ENCODE peak calls at places on chromosomes 16 and 17, in ten cellular contexts. A is H9; W is GM23338; X is IMR-90; T is CD4-positive, alpha-beta T cell; N is prostate gland; K is colonic mucosa; H is CD8-positive, alpha-beta T cell; Y is dorsolateral prefrontal cortex; J is PC-3. Q is an unnamed sample.

GRCh38 chr16:7315813-7316212 is 16.8 kb upstream of the RBFOX1 start:
- DNase-seq in K (no peak), A (no peak), W (no peak), X (no peak), H (no peak), N (no peak), Y (no peak), T (no peak), J (no peak), Q (no peak)

GRCh38 chr17:59165933-59166342 is 10.4 kb downstream of the PRR11 start:
- DNase-seq in W (peak; percentile 89), K (no peak), J (peak; percentile 77), X (peak; percentile 60), Y (no peak), T (peak; percentile 17), N (no peak), A (peak; percentile 69), H (peak; percentile 33), Q (peak; percentile 71)

GRCh38 chr17:14737984-14738651 is 437.2 kb downstream of the HS3ST3B1 start:
- DNase-seq in J (peak; percentile 99), T (no peak), W (peak; percentile 49), K (no peak), A (peak; percentile 44), N (peak; percentile 78), Y (no peak), X (peak; percentile 99), H (no peak), Q (peak; percentile 60)

GRCh38 chr17:79092567-79092966 is 17.9 kb downstream of the ENGASE start:
- DNase-seq in Y (no peak), H (no peak), J (no peak), X (no peak), N (no peak), K (no peak), A (no peak), T (no peak), W (no peak), Q (no peak)

GRCh38 chr16:81716478-81717210 is 62.4 kb upstream of the PLCG2 start:
- DNase-seq in T (no peak), H (no peak), W (no peak), A (no peak), Y (no peak), J (no peak), X (no peak), N (no peak), K (no peak), Q (no peak)

GRCh38 chr17:37358098-37358829 is 17.5 kb upstream of the C17orf78 start:
- DNase-seq in K (peak; percentile 67), X (peak; percentile 44), N (peak; percentile 68), H (peak; percentile 20), Y (peak; percentile 68), W (peak; percentile 94), A (peak; percentile 93), T (no peak), J (peak; percentile 42), Q (peak; percentile 88)

GRCh38 chr16:16131204-16131603 is 92.1 kb downstream of the ABCC6 start:
- DNase-seq in J (no peak), K (no peak), A (no peak), W (no peak), X (no peak), T (no peak), H (no peak), N (no peak), Y (no peak), Q (no peak)

GRCh38 chr16:16027728-16028310 is 78.4 kb downstream of the ABCC1 start:
- DNase-seq in J (no peak), W (no peak), A (no peak), N (no peak), K (no peak), H (no peak), X (no peak), Y (no peak), T (no peak), Q (no peak)

GRCh38 chr17:65558683-65559311 is 2.7 kb downstream of the AXIN2 start:
- DNase-seq in A (no peak), T (no peak), J (no peak), Y (no peak), W (peak; percentile 59), N (no peak), K (peak; percentile 38), H (no peak), X (no peak), Q (peak; percentile 77)

GRCh38 chr16:4495766-4496165 is 19.6 kb downstream of the HMOX2 start:
- DNase-seq in W (no peak), H (no peak), T (no peak), Y (no peak), A (no peak), X (no peak), N (no peak), J (peak; percentile 33), K (no peak), Q (no peak)

GRCh38 chr17:70242781-70243437 is 73.6 kb downstream of the KCNJ2 start:
- DNase-seq in W (no peak), N (no peak), X (no peak), J (no peak), A (no peak), K (no peak), Y (no peak), H (no peak), T (no peak), Q (no peak)

GRCh38 chr17:82528484-82529265 is 9.1 kb downstream of the FOXK2 start:
- DNase-seq in X (peak; percentile 24), Y (peak; percentile 64), T (no peak), W (no peak), H (no peak), K (peak; percentile 58), A (peak; percentile 52), J (peak; percentile 93), N (peak; percentile 86), Q (no peak)

GRCh38 chr17:66904760-66905637 is 59.5 kb upstream of the CACNG4 start:
- DNase-seq in H (no peak), W (no peak), N (peak; percentile 22), X (peak; percentile 72), K (no peak), T (no peak), J (peak; percentile 87), Y (no peak), A (no peak), Q (no peak)

GRCh38 chr17:37179893-37180292 is 195.9 kb upstream of the C17orf78 start:
- DNase-seq in Y (no peak), K (no peak), J (peak; percentile 74), W (no peak), T (no peak), A (no peak), X (peak; percentile 87), N (no peak), H (no peak), Q (no peak)

GRCh38 chr16:3461120-3461519 is 17.6 kb downstream of the NAA60 start:
- DNase-seq in T (no peak), Y (no peak), H (peak; percentile 69), K (no peak), J (no peak), X (no peak), W (no peak), N (no peak), A (no peak), Q (peak; percentile 29)

GRCh38 chr17:51356084-51356410 is 95.7 kb downstream of the UTP18 start:
- DNase-seq in K (no peak), Y (no peak), X (no peak), J (no peak), N (no peak), T (no peak), H (no peak), A (no peak), W (peak; percentile 49), Q (peak; percentile 36)
- H3K27me3 ChIP-seq in K (no peaks in the 10 kb centered on the region), Y (no peaks in the 10 kb centered on the region), X (no peaks in the 10 kb centered on the region), J (peaks cover 74% of the 10 kb centered on the region), N (no peaks in the 10 kb centered on the region), T (no peaks in the 10 kb centered on the region), H (no peaks in the 10 kb centered on the region), A (no peaks in the 10 kb centered on the region), W (no peaks in the 10 kb centered on the region), Q (no peaks in the 10 kb centered on the region)

DNA sequence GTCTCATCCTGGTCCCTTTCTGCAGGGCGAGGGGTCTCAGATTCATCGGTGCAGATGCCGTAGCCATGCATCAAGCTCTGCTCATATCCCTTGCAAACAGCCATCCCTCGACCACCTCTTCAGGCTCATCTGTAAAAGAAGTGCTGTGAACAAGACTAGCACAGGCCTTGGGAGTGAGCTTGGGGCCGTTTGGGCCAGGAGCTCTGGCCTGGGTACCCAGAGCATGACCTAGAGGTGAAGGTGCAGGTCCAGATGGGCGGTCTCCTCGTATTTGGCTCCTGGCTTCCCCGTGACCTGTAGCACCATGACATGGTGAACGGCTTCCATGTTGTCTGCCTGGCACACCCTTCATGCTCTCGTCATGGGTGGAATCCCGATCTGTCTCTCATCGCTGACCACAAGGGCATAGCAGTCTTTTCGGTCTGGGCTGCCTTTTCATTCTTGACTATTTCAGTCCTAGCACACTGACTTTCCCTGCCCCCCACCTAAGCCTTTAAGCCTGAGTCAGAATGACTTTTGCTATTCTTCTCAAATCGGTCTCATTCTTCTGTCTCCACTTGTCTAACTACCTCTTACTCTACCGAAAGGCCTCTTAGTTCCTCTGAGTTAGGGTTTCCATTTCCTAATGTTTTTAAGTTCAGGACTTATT is 216.0 kb downstream of the FOXL1 start:
- DNase-seq in K (no peak), J (no peak), N (no peak), X (no peak), A (no peak), H (no peak), T (no peak), Y (no peak), W (no peak), Q (no peak)
- H3K27me3 ChIP-seq in K (no peaks in the 10 kb centered on the region), J (no peaks in the 10 kb centered on the region), N (peaks cover 7% of the 10 kb centered on the region), X (peaks cover 31% of the 10 kb centered on the region), A (no peaks in the 10 kb centered on the region), H (peaks cover 6% of the 10 kb centered on the region), T (peaks cover 8% of the 10 kb centered on the region), Y (peaks cover 56% of the 10 kb centered on the region), W (no peaks in the 10 kb centered on the region), Q (peaks cover 6% of the 10 kb centered on the region)

DNA sequence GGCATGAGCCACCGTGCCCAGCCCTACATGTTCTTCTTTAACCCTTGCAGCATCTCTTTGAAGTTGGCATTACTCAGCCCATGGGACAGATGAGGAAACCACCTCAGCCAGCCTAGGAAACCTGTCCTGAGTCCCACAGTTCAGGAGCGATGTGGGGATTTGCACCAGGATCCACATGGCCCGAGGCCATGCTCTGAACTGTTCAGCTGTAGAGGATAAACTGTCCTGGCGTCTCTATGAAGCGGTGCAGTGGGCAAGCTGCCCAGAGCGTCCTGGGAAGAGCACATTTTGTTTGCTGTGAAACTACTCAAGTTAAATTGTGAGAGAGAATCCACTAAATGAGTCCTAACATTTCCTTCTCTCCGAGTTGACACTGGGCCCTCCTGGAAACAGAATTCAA is 276.7 kb upstream of the TNRC6C start:
- DNase-seq in X (peak; percentile 1), N (peak; percentile 61), J (peak; percentile 6), T (no peak), H (no peak), K (peak; percentile 34), A (peak; percentile 21), W (no peak), Y (peak; percentile 48), Q (no peak)
- H3K27me3 ChIP-seq in X (peaks cover 35% of the 10 kb centered on the region), N (no peaks in the 10 kb centered on the region), J (peaks cover 76% of the 10 kb centered on the region), T (no peaks in the 10 kb centered on the region), H (no peaks in the 10 kb centered on the region), K (no peaks in the 10 kb centered on the region), A (no peaks in the 10 kb centered on the region), W (no peaks in the 10 kb centered on the region), Y (no peaks in the 10 kb centered on the region), Q (no peaks in the 10 kb centered on the region)

DNA sequence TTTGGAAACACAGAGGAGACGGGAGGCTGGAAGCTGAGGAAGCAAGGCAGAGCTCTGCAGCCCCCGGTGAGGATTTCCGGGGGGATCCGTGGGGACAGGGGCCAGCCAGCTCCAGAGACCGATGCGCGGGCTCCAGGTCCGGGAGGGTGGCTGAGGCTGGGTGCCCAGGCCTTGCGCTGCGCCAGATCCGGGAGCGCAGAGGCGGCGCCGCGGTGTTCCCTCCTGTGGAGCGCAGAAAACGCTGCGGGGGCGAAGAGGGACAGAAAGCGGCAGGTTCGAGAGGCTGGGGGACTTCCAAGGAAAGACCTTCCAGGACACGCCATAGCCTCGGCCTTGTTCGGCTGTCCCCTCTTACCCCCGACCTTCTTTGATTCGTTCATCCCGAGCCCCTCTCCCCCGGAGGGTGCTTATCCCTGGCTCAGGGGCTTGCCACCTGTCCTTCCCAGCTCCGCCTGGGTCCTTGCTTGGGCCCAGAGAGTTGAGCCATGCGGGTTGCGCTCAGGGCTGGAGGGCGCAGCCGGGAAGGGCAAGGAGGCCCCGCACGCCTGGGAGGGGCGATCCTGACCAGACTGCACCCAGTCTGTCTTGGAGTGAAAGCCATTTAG is 697 bp upstream of the SHISA9 start:
- DNase-seq in H (no peak), T (no peak), W (peak; percentile 53), Y (peak; percentile 34), J (no peak), A (peak; percentile 36), X (no peak), K (no peak), N (no peak), Q (peak; percentile 56)
- H3K27me3 ChIP-seq in H (peaks cover 4% of the 10 kb centered on the region), T (peaks cover 62% of the 10 kb centered on the region), W (peaks cover 17% of the 10 kb centered on the region), Y (peaks cover 67% of the 10 kb centered on the region), J (peaks cover 35% of the 10 kb centered on the region), A (peaks cover 2% of the 10 kb centered on the region), X (peaks cover 26% of the 10 kb centered on the region), K (peaks cover 19% of the 10 kb centered on the region), N (no peaks in the 10 kb centered on the region), Q (peaks cover 36% of the 10 kb centered on the region)